ENCODE peak calls at places on chromosomes 6 and 20, in seven cellular contexts. B is psoas muscle, Z is NB4, E is tibial artery, S is epithelial cell of esophagus, P is endothelial cell of umbilical vein, K is fibroblast of pulmonary artery. N is an unnamed sample.

GRCh38 chr20:44961868-44962267 is 1.7 kb upstream of the TOMM34 start:
- DNase-seq in K (peak), E (no peak), S (peak), P (peak), B (no peak), Z (no peak), N (no peak)

GRCh38 chr20:24629668-24630067 is 160.2 kb downstream of the SYNDIG1 start:
- DNase-seq in S (no peak), E (no peak), K (peak), B (no peak), P (no peak), Z (peak), N (no peak)

GRCh38 chr6:21610376-21610775 is 16.8 kb downstream of the SOX4 start:
- DNase-seq in K (no peak), Z (no peak), B (no peak), E (no peak), S (no peak), P (no peak), N (no peak)

GRCh38 chr6:119116712-119117281 is 38.3 kb upstream of the FAM184A start:
- DNase-seq in P (peak), Z (peak), B (no peak), K (no peak), E (no peak), S (no peak), N (no peak)

GRCh38 chr6:84118191-84118590 is 84.6 kb downstream of the MRAP2 start:
- DNase-seq in Z (no peak), B (no peak), P (no peak), S (no peak), K (no peak), E (no peak), N (no peak)

GRCh38 chr6:19569563-19569962 is 267.6 kb upstream of the ID4 start:
- DNase-seq in E (no peak), P (no peak), Z (no peak), K (no peak), S (no peak), B (no peak), N (no peak)

GRCh38 chr20:50094522-50094921 is 18.4 kb downstream of the UBE2V1 start:
- DNase-seq in Z (no peak), E (no peak), B (no peak), P (no peak), K (no peak), S (no peak), N (no peak)

GRCh38 chr6:137928286-137928685 is 61.2 kb downstream of the TNFAIP3 start:
- DNase-seq in B (no peak), K (no peak), S (no peak), Z (peak), P (no peak), E (no peak), N (no peak)

GRCh38 chr20:23602261-23602660 is 3.5 kb downstream of the CST9 start:
- DNase-seq in Z (peak), P (no peak), B (no peak), S (no peak), E (no peak), K (no peak), N (no peak)

GRCh38 chr6:85078071-85078470 is 313.7 kb upstream of the TBX18 start:
- DNase-seq in B (no peak), S (peak), Z (no peak), K (peak), P (peak), E (no peak), N (no peak)

GRCh38 chr20:4519530-4519929 is 202.2 kb upstream of the PRND start:
- DNase-seq in K (no peak), S (peak), P (peak), E (no peak), B (no peak), Z (peak), N (no peak)

GRCh38 chr6:35495258-35496035 is 1.4 kb downstream of the TEAD3 start:
- DNase-seq in E (peak), Z (no peak), P (no peak), K (no peak), B (no peak), S (peak), N (no peak)

GRCh38 chr20:381581-382290 is 1.2 kb downstream of the TRIB3 start:
- DNase-seq in E (peak), P (peak), K (peak), Z (peak), S (peak), B (peak), N (peak)

GRCh38 chr6:12385316-12385715 is 95.2 kb downstream of the EDN1 start:
- DNase-seq in P (no peak), E (no peak), S (no peak), K (no peak), B (no peak), Z (no peak), N (no peak)
- TF ChIP-seq CTCF in P (no peak), E (no peak), S (no peak), K (no peak), B (no peak), Z (no peak), N (no peak)

GRCh38 chr6:77463308-77463880 is at the start of gene HTR1B:
- DNase-seq in K (no peak), P (peak), B (no peak), Z (no peak), E (peak), S (peak), N (no peak)
- H3K4me3 ChIP-seq in K (peak), P (peak), B (peak), Z (no peak), E (peak), S (peak), N (no peak)

DNA sequence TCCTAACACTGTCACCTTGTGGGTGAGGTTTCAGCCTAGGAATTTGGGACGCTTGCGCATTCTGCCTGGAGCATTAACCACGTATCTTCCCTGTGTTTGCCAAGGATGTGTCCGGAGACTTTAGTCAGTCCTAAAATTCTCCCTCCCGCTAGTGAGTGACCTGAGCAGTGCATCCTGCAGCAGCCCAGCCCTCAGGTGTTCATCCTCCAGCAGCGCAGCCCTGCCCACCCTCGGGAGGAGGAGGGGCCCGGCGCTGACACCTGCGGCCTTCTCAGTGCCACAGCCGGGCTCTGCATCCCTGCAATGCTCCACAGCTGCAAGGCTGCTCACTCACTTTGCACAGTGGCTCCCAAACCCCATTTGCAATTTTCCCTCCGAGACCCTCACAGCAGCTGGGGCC is 79.5 kb downstream of the ERMARD start:
- DNase-seq in S (no peak), Z (no peak), B (no peak), E (no peak), K (no peak), P (no peak), N (no peak)
- TF ChIP-seq CTCF in S (no peak), Z (no peak), B (no peak), E (no peak), K (no peak), P (no peak), N (no peak)

GRCh38 chr6:133240511-133241087 is 558 bp upstream of the EYA4 start:
- DNase-seq in S (peak), B (peak), E (no peak), P (no peak), Z (no peak), K (no peak), N (no peak)

GRCh38 chr6:133242761-133243590 is 1.8 kb downstream of the EYA4 start:
- DNase-seq in P (peak), E (no peak), S (peak), K (no peak), B (peak), Z (no peak), N (no peak)

GRCh38 chr6:133243723-133244122 is 2.6 kb downstream of the EYA4 start:
- DNase-seq in Z (no peak), S (no peak), K (no peak), B (no peak), P (no peak), E (no peak), N (no peak)

GRCh38 chr6:133241901-133242760 is 974 bp downstream of the EYA4 start:
- DNase-seq in B (peak), K (peak), P (peak), S (peak), E (no peak), Z (no peak), N (no peak)

DNA sequence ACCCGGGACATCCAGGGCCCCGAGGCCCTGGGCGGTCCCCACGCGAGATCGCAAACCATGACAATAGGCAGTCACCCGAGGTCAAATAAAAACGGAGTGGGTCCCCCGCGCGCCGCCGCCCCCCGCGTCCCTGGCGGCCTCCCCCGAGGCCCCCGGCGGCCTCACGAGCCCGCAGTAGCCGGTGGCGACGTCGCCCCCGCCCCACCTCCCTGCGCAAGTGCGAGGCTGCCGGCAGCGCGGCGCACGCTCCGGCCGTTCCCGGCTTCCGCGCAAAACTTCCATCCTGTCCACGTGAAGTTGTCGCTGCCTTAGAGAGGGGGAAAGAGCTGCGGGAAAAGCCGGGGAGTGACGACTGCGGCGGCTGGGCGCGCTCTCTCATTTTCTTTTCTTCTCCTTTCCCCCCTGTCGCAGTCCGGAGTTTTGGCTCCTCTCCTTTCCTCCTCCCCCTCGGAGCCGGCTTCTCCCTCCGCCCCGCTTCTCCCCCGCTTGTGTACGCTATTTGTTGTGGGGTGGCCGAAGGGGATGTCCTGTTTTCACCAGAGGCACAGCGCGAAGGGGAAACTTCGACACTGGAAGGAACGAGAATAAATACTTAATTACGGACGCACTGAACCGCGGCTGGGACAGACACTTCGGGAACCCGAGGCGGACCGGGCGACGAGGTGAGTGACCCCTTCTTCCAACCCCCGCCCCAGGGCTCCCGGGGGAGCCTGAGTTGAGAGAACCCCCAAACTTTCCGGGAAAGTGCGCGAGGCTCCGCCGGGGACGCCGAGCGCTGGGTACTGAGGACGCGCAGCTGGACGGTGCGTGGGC is at the start of gene EYA4:
- DNase-seq in B (peak), P (no peak), E (no peak), K (peak), S (peak), Z (no peak), N (no peak)
- H3K4me3 ChIP-seq in B (peak), P (no peak), E (peak), K (peak), S (peak), Z (no peak), N (no peak)

GRCh38 chr6:32153835-32154513 is at the start of gene PPT2:
- DNase-seq in S (peak), P (peak), B (peak), E (peak), Z (peak), K (peak), N (no peak)
- TF ChIP-seq CTCF in S (no peak), P (no peak), B (no peak), E (peak), Z (no peak), K (no peak), N (no peak)

GRCh38 chr6:3848925-3849605 is at the start of gene FAM50B:
- DNase-seq in P (peak), B (peak), Z (peak), S (peak), E (peak), K (peak), N (peak)

GRCh38 chr6:3851839-3852238 is 2.7 kb downstream of the FAM50B start:
- DNase-seq in E (no peak), K (no peak), S (no peak), Z (no peak), B (no peak), P (no peak), N (no peak)

GRCh38 chr6:3849681-3850450 is 693 bp downstream of the FAM50B start:
- DNase-seq in P (peak), E (no peak), Z (peak), B (peak), S (peak), K (peak), N (no peak)

GRCh38 chr6:3852391-3852790 is 3.2 kb downstream of the FAM50B start:
- DNase-seq in Z (no peak), B (no peak), P (no peak), K (no peak), S (no peak), E (no peak), N (no peak)

GRCh38 chr6:3850451-3851203 is 1.5 kb downstream of the FAM50B start:
- DNase-seq in E (no peak), P (no peak), B (no peak), S (no peak), Z (peak), K (no peak), N (peak)
- H3K4me3 ChIP-seq in E (peak), P (no peak), B (peak), S (no peak), Z (no peak), K (peak), N (no peak)

GRCh38 chr6:107077710-107078109 is 37.6 kb downstream of the BEND3 start:
- DNase-seq in E (no peak), Z (no peak), K (no peak), B (no peak), S (no peak), P (no peak), N (no peak)

GRCh38 chr6:107079429-107079828 is 35.9 kb downstream of the BEND3 start:
- DNase-seq in B (no peak), Z (peak), S (no peak), E (peak), K (no peak), P (no peak), N (no peak)

GRCh38 chr6:107082045-107082444 is 33.3 kb downstream of the BEND3 start:
- DNase-seq in S (peak), P (no peak), E (peak), K (no peak), B (no peak), Z (no peak), N (no peak)

GRCh38 chr6:107083047-107083768 is 32.1 kb downstream of the BEND3 start:
- DNase-seq in E (peak), Z (no peak), K (no peak), S (no peak), P (no peak), B (no peak), N (no peak)

GRCh38 chr6:107080036-107080435 is 35.3 kb downstream of the BEND3 start:
- DNase-seq in K (no peak), S (no peak), B (no peak), P (no peak), E (peak), Z (peak), N (no peak)
- TF ChIP-seq CTCF in K (peak), S (peak), B (no peak), P (no peak), E (no peak), Z (peak), N (peak)

GRCh38 chr6:16546851-16547250 is 214.4 kb downstream of the ATXN1 start:
- DNase-seq in E (no peak), K (no peak), B (no peak), S (no peak), Z (no peak), P (no peak), N (no peak)

GRCh38 chr6:16544521-16544920 is 216.7 kb downstream of the ATXN1 start:
- DNase-seq in Z (no peak), P (no peak), K (no peak), S (no peak), E (no peak), B (no peak), N (no peak)

GRCh38 chr6:16543491-16543890 is 217.8 kb downstream of the ATXN1 start:
- DNase-seq in Z (no peak), S (no peak), K (no peak), E (no peak), P (no peak), B (no peak), N (no peak)

GRCh38 chr6:16545382-16545781 is 215.9 kb downstream of the ATXN1 start:
- DNase-seq in Z (no peak), P (no peak), K (no peak), S (no peak), E (no peak), B (no peak), N (no peak)

GRCh38 chr6:16544006-16544405 is 217.3 kb downstream of the ATXN1 start:
- DNase-seq in P (peak), E (peak), B (peak), K (peak), S (no peak), Z (no peak), N (no peak)
- H3K4me3 ChIP-seq in P (no peak), E (no peak), B (no peak), K (no peak), S (no peak), Z (no peak), N (no peak)

GRCh38 chr6:127190552-127190951 is 72.1 kb downstream of the RSPO3 start:
- DNase-seq in Z (peak), P (peak), S (peak), K (peak), E (no peak), B (no peak), N (no peak)
- TF ChIP-seq CTCF in Z (peak), P (peak), S (peak), K (peak), E (peak), B (peak), N (peak)

GRCh38 chr6:106671651-106672050 is 42.3 kb downstream of the QRSL1 start:
- DNase-seq in P (no peak), E (no peak), S (no peak), B (no peak), K (no peak), Z (no peak), N (no peak)

GRCh38 chr6:106662458-106662857 is 33.1 kb downstream of the QRSL1 start:
- DNase-seq in P (no peak), Z (no peak), B (no peak), K (no peak), E (no peak), S (no peak), N (no peak)

GRCh38 chr6:106670236-106670635 is 40.9 kb downstream of the QRSL1 start:
- DNase-seq in K (no peak), Z (no peak), S (no peak), B (no peak), P (no peak), E (no peak), N (no peak)

GRCh38 chr6:106666290-106667021 is 37.1 kb downstream of the QRSL1 start:
- DNase-seq in Z (peak), P (no peak), E (no peak), S (no peak), B (no peak), K (no peak), N (peak)

DNA sequence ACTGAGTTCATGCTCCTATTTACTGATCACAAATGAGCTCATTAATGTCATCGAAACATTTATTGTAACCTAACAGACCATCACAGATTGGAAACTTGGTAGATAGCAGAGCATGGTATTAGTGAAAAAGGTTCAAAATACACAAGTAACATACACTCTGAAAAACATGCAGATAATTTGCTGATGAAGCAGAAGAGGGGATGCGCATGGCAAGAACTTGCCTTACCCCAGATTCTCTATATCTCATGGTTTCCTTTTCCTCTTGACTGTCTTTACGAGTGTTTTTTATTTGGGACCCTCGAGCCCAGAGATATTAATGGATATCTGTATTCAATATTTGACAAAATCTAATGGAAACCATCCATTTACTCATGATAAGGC is 37.6 kb downstream of the QRSL1 start:
- DNase-seq in S (no peak), K (no peak), E (no peak), B (no peak), Z (no peak), P (no peak), N (no peak)
- H3K4me3 ChIP-seq in S (no peak), K (no peak), E (no peak), B (no peak), Z (no peak), P (no peak), N (no peak)